ENCODE peak calls at places on chromosomes 12 and 14, in seven cellular contexts. A, X, M, S, K, E and P are unnamed samples. For H3K9me3, the result is how much of the 10 kb centered on the place peaks cover.

GRCh38 chr12:112599871-112600270 is 181.1 kb downstream of the PTPN11 start:
- DNase-seq in A (no peak), X (no peak), M (no peak), S (no peak), K (no peak), E (no peak), P (no peak)

GRCh38 chr14:23577710-23578392 is 739 bp downstream of the JPH4 start:
- DNase-seq in A (no peak), X (no peak), M (no peak), S (no peak), K (no peak), E (peak), P (no peak)

GRCh38 chr14:58805057-58805456 is 167.3 kb downstream of the DACT1 start:
- DNase-seq in A (no peak), X (no peak), M (no peak), S (no peak), K (no peak), E (no peak), P (no peak)

GRCh38 chr12:64701283-64701682 is 57.9 kb downstream of the GNS start:
- DNase-seq in A (no peak), X (no peak), M (no peak), S (no peak), K (no peak), E (no peak), P (no peak)

GRCh38 chr12:88036368-88036965 is 7.3 kb upstream of the C12orf50 start:
- DNase-seq in A (peak), X (no peak), M (no peak), S (no peak), K (no peak), E (no peak), P (no peak)

GRCh38 chr12:117646595-117646994 is 285.2 kb upstream of the NOS1 start:
- DNase-seq in A (no peak), X (no peak), M (no peak), S (no peak), K (no peak), E (no peak), P (no peak)

GRCh38 chr12:21627924-21628323 is 23.3 kb upstream of the GYS2 start:
- DNase-seq in A (no peak), X (no peak), M (no peak), S (no peak), K (no peak), E (no peak), P (no peak)

GRCh38 chr12:27807063-27807703 is 27.1 kb upstream of the MANSC4 start:
- DNase-seq in A (no peak), X (no peak), M (no peak), S (no peak), K (no peak), E (no peak), P (no peak)

GRCh38 chr12:30701056-30701455 is 5.4 kb upstream of the IPO8 start:
- DNase-seq in A (no peak), X (no peak), M (no peak), S (no peak), K (no peak), E (no peak), P (no peak)

GRCh38 chr14:103695331-103696026 is 19.8 kb downstream of the XRCC3 start:
- DNase-seq in A (no peak), X (no peak), M (peak), S (no peak), K (no peak), E (no peak), P (no peak)

GRCh38 chr14:75132374-75133086 is 5.7 kb upstream of the NEK9 start:
- DNase-seq in A (peak), X (peak), M (no peak), S (peak), K (no peak), E (no peak), P (peak)

DNA sequence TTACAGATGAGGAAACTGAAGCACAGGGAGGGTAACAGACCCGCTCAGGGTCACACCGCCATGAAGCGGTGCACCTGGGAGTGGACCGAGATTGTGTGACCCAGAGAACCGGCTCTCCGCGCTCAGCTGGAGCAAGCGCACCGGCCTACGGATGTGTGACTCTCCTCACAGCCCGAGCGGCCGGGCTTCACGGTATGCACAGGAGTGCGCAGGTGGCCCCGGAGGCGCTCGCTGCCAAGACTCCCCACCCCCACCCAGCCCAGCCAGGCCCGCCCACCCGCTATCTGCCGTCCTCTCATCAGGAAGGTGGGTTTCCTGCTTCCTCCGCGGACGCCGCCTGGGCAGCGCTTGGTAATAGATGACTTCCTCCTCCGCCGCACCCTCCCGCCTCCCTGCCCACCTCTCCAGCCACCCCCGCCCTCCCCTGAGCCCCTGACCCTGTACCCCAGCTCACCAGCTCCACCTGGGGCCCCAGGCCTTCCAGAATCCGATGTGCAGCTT is 110.7 kb downstream of the NCOR2 start:
- DNase-seq in A (peak), X (no peak), M (peak), S (peak), K (no peak), E (peak), P (peak)
- H3K4me3 ChIP-seq in A (peak), X (no peak), M (no peak), S (peak), K (peak), E (peak), P (no peak)

GRCh38 chr14:37587881-37588666 is 7.0 kb downstream of the FOXA1 start:
- DNase-seq in A (no peak), X (no peak), M (peak), S (no peak), K (no peak), E (no peak), P (no peak)
- H3K9me3 ChIP-seq in A (under half), X (under half), M (under half), S (under half), K (under half), E (under half), P (under half)

GRCh38 chr12:86226481-86226880 is 29.7 kb downstream of the MGAT4C start:
- DNase-seq in A (no peak), X (no peak), M (no peak), S (no peak), K (no peak), E (no peak), P (no peak)

GRCh38 chr12:86229772-86230171 is 26.4 kb downstream of the MGAT4C start:
- DNase-seq in A (no peak), X (no peak), M (no peak), S (no peak), K (no peak), E (no peak), P (no peak)

GRCh38 chr12:86230516-86231146 is 25.6 kb downstream of the MGAT4C start:
- DNase-seq in A (no peak), X (no peak), M (no peak), S (no peak), K (no peak), E (no peak), P (no peak)

GRCh38 chr12:86233126-86233525 is 23.1 kb downstream of the MGAT4C start:
- DNase-seq in A (no peak), X (no peak), M (no peak), S (no peak), K (no peak), E (no peak), P (no peak)

DNA sequence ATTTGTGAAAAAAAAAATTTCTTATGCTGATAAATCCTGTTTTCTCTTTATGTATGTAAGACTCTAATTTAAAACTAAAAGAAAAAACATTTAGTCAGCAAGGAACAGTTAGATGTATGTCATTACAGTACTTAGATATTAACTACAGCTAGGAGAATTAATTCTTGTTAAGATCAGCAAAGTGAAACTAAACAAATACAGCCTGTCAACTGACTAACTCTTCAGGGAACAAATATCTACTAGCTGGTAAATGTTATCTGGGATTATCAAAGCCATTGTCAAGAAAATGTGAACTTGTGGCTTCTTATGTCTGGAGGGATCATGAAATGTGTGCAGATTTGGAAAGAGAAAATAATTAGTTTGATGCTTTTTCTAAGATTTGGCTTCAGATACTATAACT is 27.5 kb downstream of the MGAT4C start:
- DNase-seq in A (no peak), X (no peak), M (no peak), S (no peak), K (no peak), E (no peak), P (no peak)
- TF ChIP-seq CTCF in A (no peak), X (no peak), M (no peak), S (no peak), K (no peak), E (no peak), P (no peak)

DNA sequence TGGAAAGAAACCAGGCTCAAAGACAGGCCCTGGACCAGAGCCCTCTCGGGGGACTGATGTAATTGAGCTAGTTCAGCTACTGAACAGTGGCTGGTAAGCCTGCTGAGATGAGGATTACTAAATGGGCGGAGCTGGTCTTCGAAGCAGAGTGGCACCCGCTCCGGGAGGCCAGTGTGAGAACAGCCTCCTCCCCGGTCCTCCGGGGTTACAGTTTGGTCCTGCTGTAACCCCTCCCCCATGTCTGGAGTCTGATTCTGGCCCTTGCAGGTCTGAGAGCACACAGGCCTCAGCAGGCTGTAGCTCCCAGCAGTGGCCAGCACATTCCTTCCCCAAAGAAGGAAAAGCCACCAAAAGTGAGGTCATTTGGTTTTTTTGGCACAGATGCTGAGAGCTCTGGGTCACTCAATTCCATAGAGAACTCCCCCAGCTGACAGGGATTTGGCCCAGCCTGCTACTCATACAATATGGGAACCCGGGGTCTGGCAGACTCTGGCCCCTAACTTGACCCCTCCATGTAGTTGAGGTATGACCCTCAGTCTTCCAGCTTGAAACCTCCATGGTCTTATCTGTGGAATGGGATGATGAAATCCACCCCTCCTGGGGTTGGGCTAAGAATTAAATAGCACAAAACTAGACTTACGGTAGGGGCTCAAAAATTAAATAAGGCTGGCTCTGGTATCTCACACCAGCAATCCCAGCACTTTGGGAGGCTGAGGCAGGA is 39.0 kb downstream of the ACTN1 start:
- DNase-seq in A (peak), X (peak), M (peak), S (no peak), K (peak), E (peak), P (no peak)
- H3K4me3 ChIP-seq in A (no peak), X (no peak), M (no peak), S (no peak), K (no peak), E (no peak), P (no peak)

DNA sequence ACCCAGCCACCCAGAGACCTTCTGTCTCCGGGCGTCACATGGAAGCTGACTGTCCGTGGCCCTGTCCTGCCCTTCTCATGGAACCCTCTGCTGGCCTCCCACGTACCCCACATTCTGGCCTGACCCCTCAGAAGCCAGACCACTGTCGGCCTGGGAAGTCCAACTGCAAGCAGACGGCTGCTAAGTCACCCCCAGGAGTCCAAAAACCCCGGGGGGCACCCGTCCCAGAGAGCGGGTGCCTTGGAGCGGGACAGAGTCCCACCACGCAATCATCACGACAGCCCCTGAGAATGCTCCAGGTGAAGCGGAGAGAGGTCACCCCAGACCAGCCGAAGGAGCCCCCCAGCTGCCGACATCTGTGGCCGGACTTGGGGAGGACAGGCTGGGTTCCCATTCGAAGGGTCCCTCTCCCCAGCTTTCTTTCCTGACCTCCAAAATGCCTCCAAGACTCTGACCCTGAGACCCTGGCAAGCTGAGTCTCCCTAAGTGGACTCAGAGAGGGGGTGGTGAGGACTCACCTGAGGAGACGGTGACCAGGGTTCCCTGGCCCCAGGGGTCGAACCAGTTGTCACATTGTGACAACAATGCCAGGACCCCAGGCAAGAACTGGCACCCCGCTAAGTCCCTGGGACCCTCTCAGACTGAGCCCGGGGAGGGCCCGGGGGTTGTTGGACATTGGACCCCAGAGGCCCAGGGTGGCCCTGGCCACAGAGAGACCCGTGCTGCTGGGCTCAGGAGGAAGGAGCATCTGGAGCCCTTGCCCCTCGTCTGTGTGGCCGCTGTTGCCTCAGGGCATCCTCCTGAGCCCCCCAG is 337.1 kb downstream of the TMEM121 start:
- DNase-seq in A (no peak), X (no peak), M (peak), S (no peak), K (no peak), E (peak), P (no peak)
- H3K9me3 ChIP-seq in A (under half), X (under half), M (under half), S (under half), K (under half), E (under half), P (under half)

GRCh38 chr12:76798864-76799263 is 34.9 kb downstream of the ZDHHC17 start:
- DNase-seq in A (no peak), X (no peak), M (no peak), S (no peak), K (no peak), E (no peak), P (no peak)

GRCh38 chr12:76802060-76802459 is 38.1 kb downstream of the ZDHHC17 start:
- DNase-seq in A (no peak), X (no peak), M (no peak), S (no peak), K (no peak), E (no peak), P (no peak)

GRCh38 chr12:76804435-76804976 is 40.6 kb downstream of the ZDHHC17 start:
- DNase-seq in A (peak), X (no peak), M (no peak), S (no peak), K (no peak), E (no peak), P (no peak)

GRCh38 chr12:76799362-76799761 is 35.4 kb downstream of the ZDHHC17 start:
- DNase-seq in A (no peak), X (no peak), M (no peak), S (no peak), K (no peak), E (no peak), P (no peak)
- TF ChIP-seq CTCF in A (no peak), X (no peak), M (no peak), S (no peak), K (no peak), E (no peak), P (no peak)

DNA sequence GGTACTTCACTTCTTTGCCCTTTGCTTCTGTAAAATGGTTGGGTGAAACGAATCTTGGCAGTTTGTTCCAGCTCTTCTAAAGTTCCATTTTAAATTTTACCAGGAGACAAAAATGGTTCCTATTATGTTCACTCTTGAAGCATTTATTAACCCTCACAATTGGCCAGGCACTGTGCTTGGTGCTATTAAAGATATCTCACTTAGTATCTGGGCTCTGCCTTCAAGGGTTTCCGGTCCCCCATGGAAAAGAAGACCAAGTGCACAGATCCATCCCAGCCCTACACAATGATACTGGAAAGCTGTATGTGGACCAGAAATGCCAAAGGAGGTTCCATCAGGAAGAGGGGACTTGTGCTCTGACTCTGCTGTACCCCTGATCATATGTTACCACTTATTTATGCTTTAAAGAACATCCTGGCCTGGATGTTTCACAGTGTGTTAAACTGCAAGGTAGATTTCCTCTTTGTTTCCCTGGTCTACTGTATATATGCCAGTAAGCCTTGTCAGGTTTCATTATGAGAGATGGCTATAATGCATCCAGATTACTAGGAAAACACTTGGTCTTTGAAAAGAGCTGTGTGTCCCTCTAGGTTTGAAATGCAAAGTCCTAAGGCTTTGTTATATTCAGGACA is 154.8 kb downstream of the PRKCH start:
- DNase-seq in A (no peak), X (no peak), M (no peak), S (no peak), K (no peak), E (no peak), P (no peak)
- H3K4me3 ChIP-seq in A (no peak), X (no peak), M (no peak), S (no peak), K (no peak), E (no peak), P (no peak)